ENCODE peak calls at places on chromosomes 5 and 9, in four cellular contexts. A, R, C and G are unnamed samples.

GRCh38 chr9:123457586-123457985 is 101.6 kb downstream of the CRB2 start:
- DNase-seq in A (no peak), R (no peak), C (peak; percentile 34), G (no peak)

GRCh38 chr9:106897223-106897622 is 34.3 kb downstream of the ZNF462 start:
- DNase-seq in A (peak; percentile 74), R (peak; percentile 69), C (no peak), G (no peak)

GRCh38 chr5:458547-459353 is 15.8 kb downstream of the EXOC3 start:
- DNase-seq in A (peak; percentile 65), R (peak; percentile 92), C (no peak), G (peak; percentile 99)

GRCh38 chr5:26193626-26194025 is 844.8 kb downstream of the CDH9 start:
- DNase-seq in A (no peak), R (no peak), C (no peak), G (no peak)

GRCh38 chr9:121927636-121928035 is 165.5 kb downstream of the TTLL11 start:
- DNase-seq in A (no peak), R (no peak), C (no peak), G (no peak)

GRCh38 chr5:154446183-154447073 is 631 bp downstream of the SAP30L start:
- DNase-seq in A (peak; percentile 66), R (peak; percentile 87), C (peak; percentile 65), G (no peak)

GRCh38 chr9:24614070-24614469 is 68.4 kb upstream of the IZUMO3 start:
- DNase-seq in A (no peak), R (no peak), C (peak; percentile 72), G (no peak)

GRCh38 chr5:22892441-22892840 is 39.3 kb upstream of the CDH12 start:
- DNase-seq in A (no peak), R (no peak), C (no peak), G (no peak)

GRCh38 chr9:126962336-126962735 is 47.8 kb downstream of the RALGPS1 start:
- DNase-seq in A (no peak), R (no peak), C (no peak), G (no peak)

GRCh38 chr5:137496919-137497318 is 2.2 kb downstream of the SPOCK1 start:
- DNase-seq in A (no peak), R (peak; percentile 59), C (no peak), G (no peak)

GRCh38 chr9:24118170-24118569 is 292.1 kb upstream of the ELAVL2 start:
- DNase-seq in A (no peak), R (no peak), C (no peak), G (no peak)

GRCh38 chr9:84862786-84863185 is 193.3 kb downstream of the NTRK2 start:
- DNase-seq in A (no peak), R (peak; percentile 81), C (peak; percentile 89), G (no peak)

GRCh38 chr5:57313716-57314115 is 139.9 kb downstream of the GPBP1 start:
- DNase-seq in A (no peak), R (peak; percentile 17), C (no peak), G (no peak)

GRCh38 chr9:71071633-71072032 is 49.8 kb downstream of the TRPM3 start:
- DNase-seq in A (no peak), R (no peak), C (no peak), G (no peak)

GRCh38 chr5:6714221-6715041 is 1.2 kb downstream of the TENT4A start:
- DNase-seq in A (no peak), R (peak; percentile 69), C (peak; percentile 35), G (no peak)

GRCh38 chr5:102483736-102484135 is 15.1 kb downstream of the SLCO6A1 start:
- DNase-seq in A (no peak), R (peak; percentile 65), C (no peak), G (peak; percentile 55)

GRCh38 chr5:104247260-104247659 is 684.7 kb upstream of the NUDT12 start:
- DNase-seq in A (no peak), R (no peak), C (no peak), G (no peak)

DNA sequence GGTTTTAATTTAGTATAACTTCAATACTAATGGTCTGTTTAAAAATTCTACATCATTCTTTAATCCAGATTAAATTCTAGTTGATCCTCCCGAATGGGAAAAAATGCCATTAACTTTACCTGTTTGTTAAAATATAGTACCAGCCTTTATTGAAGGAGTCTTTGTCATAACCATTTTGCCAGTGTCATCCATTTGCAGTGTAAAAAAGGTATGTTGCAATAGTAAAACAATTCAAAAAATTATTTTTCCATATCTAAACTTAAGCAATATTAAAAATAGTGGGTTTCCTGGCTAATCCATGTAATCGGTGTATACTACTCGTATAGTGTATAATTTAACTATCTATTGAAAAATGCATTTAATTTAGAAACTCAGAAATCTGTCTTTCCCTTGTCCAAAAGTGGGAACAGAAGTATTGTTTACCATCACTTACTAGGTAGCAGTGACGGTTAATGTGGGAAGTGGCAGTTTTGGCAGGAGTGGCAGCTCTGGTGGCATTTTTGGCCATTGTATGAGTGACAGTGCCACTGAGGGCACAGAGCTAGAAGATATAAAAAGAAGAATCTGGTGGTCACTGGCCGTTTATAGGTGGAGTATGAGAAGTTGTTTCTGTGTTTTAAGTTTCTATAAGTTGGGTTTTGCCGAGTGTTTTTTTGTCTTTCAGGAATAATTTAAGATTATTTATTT is 1.9 kb downstream of the AP3S1 start:
- DNase-seq in A (no peak), R (peak; percentile 36), C (no peak), G (no peak)
- H3K4me3 ChIP-seq in A (no peak overlapping the region), R (peak overlapping the region; percentile 96), C (no peak overlapping the region), G (peak overlapping the region; percentile 88)

GRCh38 chr5:97009921-97010320 is 74.0 kb downstream of the LNPEP start:
- DNase-seq in A (no peak), R (no peak), C (no peak), G (no peak)
- H3K4me2 ChIP-seq in A (no peak overlapping the region), R (no peak overlapping the region), C (no peak overlapping the region), G (no peak overlapping the region)

GRCh38 chr5:169299146-169299545 is 1.8 kb downstream of the SLIT3 start:
- DNase-seq in A (no peak), R (peak; percentile 67), C (no peak), G (no peak)
- H3K4me3 ChIP-seq in A (no peak overlapping the region), R (peak overlapping the region; percentile 81), C (no peak overlapping the region), G (no peak overlapping the region)

GRCh38 chr5:157714480-157714879 is 16.7 kb upstream of the THG1L start:
- DNase-seq in A (no peak), R (peak; percentile 22), C (no peak), G (no peak)
- H3K4me2 ChIP-seq in A (no peak overlapping the region), R (no peak overlapping the region), C (no peak overlapping the region), G (no peak overlapping the region)

GRCh38 chr5:160281275-160281674 is 31.1 kb downstream of the CCNJL start:
- DNase-seq in A (no peak), R (no peak), C (no peak), G (no peak)
- H3K4me3 ChIP-seq in A (no peak overlapping the region), R (no peak overlapping the region), C (no peak overlapping the region), G (no peak overlapping the region)

GRCh38 chr5:132459983-132460834 is 30.4 kb downstream of the IRF1 start:
- DNase-seq in A (no peak), R (no peak), C (no peak), G (no peak)
- H3K4me2 ChIP-seq in A (no peak overlapping the region), R (no peak overlapping the region), C (no peak overlapping the region), G (no peak overlapping the region)

GRCh38 chr5:32951003-32951402 is 239.9 kb downstream of the NPR3 start:
- DNase-seq in A (no peak), R (no peak), C (no peak), G (no peak)
- H3K4me3 ChIP-seq in A (no peak overlapping the region), R (no peak overlapping the region), C (no peak overlapping the region), G (no peak overlapping the region)